ENCODE peak calls at places on chromosome X, in four cellular contexts. Z, N, T and O are unnamed samples.

GRCh38 chrX:109475174-109475891 is 6.6 kb downstream of the GUCY2F start:
- DNase-seq in Z (peak), T (peak), N (peak), O (peak)

GRCh38 chrX:106959897-106960296 is 39.7 kb downstream of the CLDN2 start:
- DNase-seq in Z (peak), T (no peak), N (no peak), O (no peak)

GRCh38 chrX:8201896-8202331 is 30.8 kb upstream of the VCX2 start:
- DNase-seq in T (no peak), Z (peak), N (no peak), O (no peak)

GRCh38 chrX:37652053-37652452 is 33.5 kb upstream of the XK start:
- DNase-seq in Z (peak), T (no peak), N (no peak), O (no peak)

GRCh38 chrX:103215037-103215767 is at the start of gene BEX4:
- DNase-seq in T (peak), N (peak), Z (peak), O (peak)

GRCh38 chrX:77085372-77085771 is 361.8 kb upstream of the FGF16 start:
- DNase-seq in T (no peak), N (no peak), Z (no peak), O (no peak)

GRCh38 chrX:154136627-154137161 is 7.3 kb upstream of the OPN1LW start:
- DNase-seq in T (peak), N (peak), Z (peak), O (peak)

GRCh38 chrX:152259150-152259549 is 120.8 kb upstream of the MAGEA10 start:
- DNase-seq in Z (peak), N (no peak), T (no peak), O (no peak)

GRCh38 chrX:44012484-44013096 is 39.4 kb upstream of the NDP start:
- DNase-seq in Z (peak), N (peak), T (no peak), O (no peak)

GRCh38 chrX:150366951-150367545 is 3.9 kb downstream of the MAMLD1 start:
- DNase-seq in Z (peak), T (no peak), N (no peak), O (no peak)

GRCh38 chrX:151974336-151975227 is at the start of gene GABRE:
- DNase-seq in T (no peak), N (peak), Z (peak), O (no peak)

GRCh38 chrX:118729043-118729652 is 1.7 kb downstream of the IL13RA1 start:
- DNase-seq in N (no peak), T (no peak), Z (no peak), O (no peak)

GRCh38 chrX:129695937-129696336 is 41.2 kb upstream of the APLN start:
- DNase-seq in T (no peak), N (no peak), Z (no peak), O (no peak)

GRCh38 chrX:29948653-29949052 is 266.7 kb upstream of the MAGEB2 start:
- DNase-seq in Z (peak), N (no peak), T (no peak), O (no peak)

GRCh38 chrX:14884714-14885113 is 11.5 kb downstream of the MOSPD2 start:
- DNase-seq in T (no peak), Z (no peak), N (no peak), O (no peak)

GRCh38 chrX:9832811-9833210 is 46.6 kb downstream of the SHROOM2 start:
- DNase-seq in Z (peak), T (no peak), N (no peak), O (peak)

GRCh38 chrX:152600853-152601635 is 36.7 kb upstream of the GABRQ start:
- DNase-seq in N (no peak), Z (peak), T (peak), O (peak)

GRCh38 chrX:24759786-24760185 is 66.1 kb downstream of the POLA1 start:
- DNase-seq in T (no peak), N (no peak), Z (no peak), O (no peak)

GRCh38 chrX:31845003-31845402 is 773.2 kb upstream of the FTHL17 start:
- DNase-seq in N (no peak), T (no peak), Z (no peak), O (no peak)

GRCh38 chrX:38206036-38206435 is 14.6 kb downstream of the SRPX start:
- DNase-seq in Z (peak), N (no peak), T (no peak), O (no peak)

GRCh38 chrX:17237146-17237545 is 137.9 kb upstream of the NHS start:
- DNase-seq in Z (no peak), N (no peak), T (no peak), O (no peak)

GRCh38 chrX:154002215-154002719 is 17.4 kb downstream of the IRAK1 start:
- DNase-seq in N (no peak), Z (peak), T (peak), O (peak)

GRCh38 chrX:45769919-45770582 is 569.4 kb upstream of the DIPK2B start:
- DNase-seq in N (peak), Z (peak), T (no peak), O (no peak)

GRCh38 chrX:33160273-33160672 is 51.1 kb downstream of the DMD start:
- DNase-seq in Z (no peak), T (no peak), N (no peak), O (no peak)

GRCh38 chrX:3351287-3351686 is 4.8 kb upstream of the MXRA5 start:
- DNase-seq in T (no peak), N (no peak), Z (peak), O (no peak)

GRCh38 chrX:106802388-106803275 is at the start of gene TBC1D8B:
- DNase-seq in Z (peak), T (peak), N (peak), O (peak)

GRCh38 chrX:129876734-129877395 is 29.1 kb upstream of the UTP14A start:
- DNase-seq in N (no peak), Z (peak), T (peak), O (peak)

GRCh38 chrX:68431836-68432235 is 1.5 kb downstream of the OPHN1 start:
- DNase-seq in T (no peak), Z (no peak), N (no peak), O (no peak)